ENCODE peak calls at places on chromosomes 3 and 15, in eight cellular contexts. D is GM12865, C is foreskin fibroblast, S is pancreas, U is uterus, I is fibroblast of lung, H is astrocyte of the spinal cord, P is colonic mucosa. B is an unnamed sample.

GRCh38 chr3:170307998-170308398 is 49.5 kb upstream of the SKIL start:
- DNase-seq in U (no peak), P (no peak), I (peak), C (peak), S (peak), D (no peak), H (peak), B (no peak)

GRCh38 chr3:119831941-119832371 is 50.1 kb downstream of the NR1I2 start:
- DNase-seq in H (peak), D (no peak), I (peak), U (no peak), C (peak), P (no peak), S (no peak), B (peak)

GRCh38 chr3:46990573-46991374 is 11.3 kb downstream of the NBEAL2 start:
- DNase-seq in U (no peak), P (no peak), D (peak), I (no peak), C (no peak), H (no peak), S (no peak), B (no peak)

GRCh38 chr3:160016972-160017371 is 28.3 kb downstream of the IL12A start:
- DNase-seq in D (peak), S (no peak), H (peak), C (peak), P (no peak), U (no peak), I (peak), B (no peak)

GRCh38 chr3:146326875-146327543 is 76.1 kb upstream of the PLSCR4 start:
- DNase-seq in S (peak), I (peak), U (peak), C (peak), H (peak), P (peak), D (no peak), B (peak)

GRCh38 chr15:62895139-62895866 is 147.2 kb upstream of the TPM1 start:
- DNase-seq in U (no peak), C (peak), I (peak), H (peak), P (no peak), D (no peak), S (no peak), B (no peak)

GRCh38 chr15:42218953-42219596 is 11.0 kb upstream of the VPS39 start:
- DNase-seq in H (no peak), D (no peak), C (no peak), P (no peak), S (no peak), I (no peak), U (no peak), B (no peak)

GRCh38 chr3:141410408-141410807 is 42.1 kb downstream of the ZBTB38 start:
- DNase-seq in P (peak), U (no peak), H (peak), C (peak), S (peak), D (peak), I (peak), B (no peak)

GRCh38 chr3:82761858-82762257 is 1000.4 kb upstream of the GBE1 start:
- DNase-seq in P (no peak), U (no peak), C (no peak), I (no peak), D (no peak), H (no peak), S (no peak), B (no peak)

GRCh38 chr3:120077726-120078125 is 16.5 kb downstream of the GSK3B start:
- DNase-seq in U (no peak), C (peak), D (no peak), H (no peak), I (no peak), P (no peak), S (no peak), B (peak)

GRCh38 chr3:4290272-4290893 is 12.8 kb upstream of the SETMAR start:
- DNase-seq in U (no peak), S (peak), D (peak), H (peak), P (peak), C (peak), I (peak), B (no peak)

GRCh38 chr15:49734831-49735508 is 114.1 kb downstream of the DTWD1 start:
- DNase-seq in I (no peak), D (no peak), C (no peak), P (no peak), S (peak), H (no peak), U (no peak), B (no peak)

GRCh38 chr3:124266517-124266916 is 274.6 kb upstream of the ROPN1 start:
- DNase-seq in S (no peak), P (no peak), I (no peak), U (no peak), D (no peak), H (no peak), C (no peak), B (no peak)

GRCh38 chr3:77102916-77103769 is 63.2 kb downstream of the ROBO2 start:
- DNase-seq in I (peak), U (no peak), C (peak), S (no peak), H (peak), P (no peak), D (no peak), B (peak)

GRCh38 chr15:40793216-40793989 is 13.5 kb upstream of the ZFYVE19 start:
- DNase-seq in P (peak), I (peak), H (peak), D (peak), S (peak), C (peak), U (no peak), B (peak)

GRCh38 chr3:95460274-95460673 is 1354.1 kb upstream of the EPHA6 start:
- DNase-seq in H (no peak), I (no peak), D (no peak), C (no peak), S (no peak), P (no peak), U (no peak), B (no peak)

GRCh38 chr3:179113903-179114302 is 34.3 kb upstream of the PIK3CA start:
- DNase-seq in P (no peak), D (no peak), I (peak), C (peak), U (no peak), H (peak), S (no peak), B (no peak)

GRCh38 chr3:15942462-15942861 is 144.7 kb upstream of the ANKRD28 start:
- DNase-seq in D (no peak), S (no peak), U (no peak), C (peak), H (no peak), I (no peak), P (no peak), B (no peak)

GRCh38 chr3:185766645-185767323 is 58.1 kb downstream of the IGF2BP2 start:
- DNase-seq in C (no peak), H (no peak), U (no peak), I (no peak), P (peak), S (no peak), D (peak), B (no peak)

GRCh38 chr15:66707310-66708160 is 5.5 kb downstream of the SMAD6 start:
- DNase-seq in P (peak), I (peak), H (peak), U (peak), C (peak), D (no peak), S (peak), B (no peak)

GRCh38 chr3:1092771-1093170 is at the start of gene CNTN6:
- DNase-seq in D (no peak), I (peak), P (no peak), H (peak), C (peak), U (no peak), S (no peak), B (no peak)

GRCh38 chr3:31670136-31670535 is 137.4 kb downstream of the STT3B start:
- DNase-seq in C (no peak), P (no peak), U (no peak), S (no peak), H (no peak), D (no peak), I (no peak), B (no peak)

GRCh38 chr15:101039461-101039860 is 120.3 kb downstream of the LRRK1 start:
- DNase-seq in H (peak), S (no peak), U (no peak), C (no peak), P (peak), D (no peak), I (peak), B (no peak)

GRCh38 chr3:177813322-177813721 is 616.0 kb upstream of the TBL1XR1 start:
- DNase-seq in P (no peak), H (peak), U (no peak), S (peak), C (no peak), D (no peak), I (peak), B (no peak)

GRCh38 chr3:196406806-196407470 is 25.3 kb downstream of the UBXN7 start:
- DNase-seq in S (no peak), P (no peak), U (no peak), C (peak), I (peak), H (peak), D (no peak), B (peak)

GRCh38 chr15:69757186-69757585 is 304.6 kb downstream of the RPLP1 start:
- DNase-seq in S (no peak), U (no peak), H (no peak), D (no peak), P (no peak), C (no peak), I (peak), B (no peak)

GRCh38 chr3:143634991-143635390 is 213.3 kb downstream of the SLC9A9 start:
- DNase-seq in P (peak), H (no peak), I (peak), C (no peak), D (no peak), U (no peak), S (peak), B (no peak)

GRCh38 chr3:72597756-72598195 is 250.5 kb downstream of the SHQ1 start:
- DNase-seq in I (peak), P (no peak), U (no peak), S (no peak), C (peak), D (no peak), H (no peak), B (no peak)

GRCh38 chr15:72220678-72221077 is 10.3 kb downstream of the PKM start:
- DNase-seq in H (no peak), S (no peak), C (no peak), D (no peak), U (no peak), P (no peak), I (peak), B (no peak)

GRCh38 chr15:55588818-55589122 is 625 bp upstream of the PYGO1 start:
- DNase-seq in H (no peak), D (no peak), S (no peak), P (no peak), C (no peak), U (no peak), I (no peak), B (no peak)

GRCh38 chr15:92122259-92122658 is 268.8 kb downstream of the SLCO3A1 start:
- DNase-seq in D (no peak), U (no peak), C (no peak), S (no peak), I (no peak), P (no peak), H (no peak), B (no peak)

GRCh38 chr15:92123848-92124631 is 269.6 kb upstream of the ST8SIA2 start:
- DNase-seq in I (no peak), C (no peak), U (no peak), S (no peak), H (no peak), P (no peak), D (no peak), B (no peak)

GRCh38 chr15:92128788-92129187 is 264.9 kb upstream of the ST8SIA2 start:
- DNase-seq in C (no peak), S (no peak), H (no peak), U (no peak), P (no peak), I (no peak), D (no peak), B (no peak)

GRCh38 chr15:92121047-92121446 is 267.5 kb downstream of the SLCO3A1 start:
- DNase-seq in I (no peak), D (no peak), S (no peak), P (no peak), C (no peak), U (no peak), H (no peak), B (no peak)

GRCh38 chr15:92124669-92125068 is 269.0 kb upstream of the ST8SIA2 start:
- DNase-seq in H (no peak), I (no peak), D (no peak), U (no peak), P (no peak), S (no peak), C (no peak), B (no peak)
- TF ChIP-seq CTCF in H (no peak), I (no peak), D (no peak), U (no peak), P (no peak), S (no peak), C (no peak), B (no peak)

GRCh38 chr15:74793135-74794028 is 11.5 kb downstream of the CSK start:
- DNase-seq in D (peak), P (no peak), S (no peak), H (peak), U (no peak), I (peak), C (no peak), B (no peak)
- TF ChIP-seq CTCF in D (peak), P (no peak), S (no peak), H (peak), U (no peak), I (peak), C (no peak), B (peak)

DNA sequence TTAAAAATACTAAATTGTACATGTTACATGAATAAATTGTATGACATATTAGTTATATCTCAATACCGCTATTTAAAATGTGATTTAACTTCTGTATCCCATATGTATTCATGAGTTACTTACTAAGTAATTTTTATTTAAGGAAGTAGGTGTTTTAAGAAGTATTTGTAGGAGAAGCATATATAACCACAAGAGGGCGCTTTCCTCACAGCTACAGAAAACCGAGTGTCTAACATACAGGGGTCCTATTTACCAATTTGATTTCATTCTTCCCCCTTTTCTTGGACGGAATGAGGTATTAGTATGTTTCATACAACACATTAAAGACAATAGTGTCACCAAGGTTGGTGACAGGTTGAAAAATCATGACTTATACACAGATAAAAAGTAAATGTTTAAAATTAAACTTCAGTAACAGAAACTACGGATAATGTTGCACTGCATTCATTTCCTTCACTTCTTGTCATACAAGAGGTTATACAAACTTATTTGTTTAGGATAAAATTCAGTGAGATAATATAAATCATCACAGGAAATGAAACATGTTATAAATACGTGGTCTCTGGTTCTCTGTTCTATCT is 253.6 kb downstream of the MAGI1 start:
- DNase-seq in P (no peak), S (no peak), H (peak), C (peak), D (peak), I (peak), U (no peak), B (peak)
- TF ChIP-seq CTCF in P (peak), S (peak), H (peak), C (peak), D (peak), I (peak), U (peak), B (peak)

GRCh38 chr15:87662575-87662974 is 594.0 kb downstream of the NTRK3 start:
- DNase-seq in D (no peak), P (no peak), H (no peak), S (no peak), C (no peak), I (no peak), U (no peak), B (no peak)

GRCh38 chr15:87661481-87661880 is 595.1 kb downstream of the NTRK3 start:
- DNase-seq in U (no peak), C (no peak), H (no peak), P (no peak), I (no peak), S (no peak), D (no peak), B (no peak)

GRCh38 chr15:87656373-87656772 is 600.2 kb downstream of the NTRK3 start:
- DNase-seq in S (no peak), P (no peak), U (no peak), I (no peak), C (no peak), H (no peak), D (no peak), B (no peak)

GRCh38 chr15:87661952-87662351 is 594.6 kb downstream of the NTRK3 start:
- DNase-seq in D (no peak), I (no peak), C (no peak), P (no peak), S (no peak), U (no peak), H (peak), B (no peak)

DNA sequence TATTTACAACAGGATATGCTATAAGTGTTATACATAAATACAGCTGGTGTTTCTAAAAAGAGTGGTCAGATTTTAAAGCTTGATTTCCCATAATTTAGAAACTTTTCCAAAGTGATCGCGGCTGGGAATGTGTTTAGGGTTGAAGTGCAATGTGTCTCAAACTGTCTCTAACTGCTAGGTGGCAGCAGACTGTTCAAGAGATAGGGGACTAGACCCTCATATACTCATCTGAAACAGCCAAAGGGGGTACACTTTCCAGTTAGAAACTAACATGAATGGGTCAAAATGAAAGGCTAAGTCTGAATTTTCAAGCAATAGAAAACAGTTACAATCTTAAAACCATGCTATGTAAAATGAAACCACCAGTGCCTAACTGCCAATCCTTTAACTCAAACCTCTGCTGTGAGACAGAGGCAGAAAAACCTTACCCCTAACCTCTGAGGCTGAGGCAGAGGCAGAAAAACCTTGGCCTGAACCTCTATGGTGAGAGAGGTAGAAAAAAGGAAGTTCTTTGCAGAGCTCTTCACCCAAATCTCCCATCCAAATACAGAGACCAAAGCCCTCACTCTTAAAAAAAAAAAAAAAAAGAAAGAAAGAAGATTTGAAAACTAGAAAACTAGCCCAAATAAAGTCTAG is 595.9 kb downstream of the NTRK3 start:
- DNase-seq in I (no peak), D (no peak), P (no peak), C (no peak), S (no peak), U (no peak), H (no peak), B (no peak)
- TF ChIP-seq CTCF in I (no peak), D (no peak), P (no peak), C (no peak), S (no peak), U (no peak), H (peak), B (no peak)

GRCh38 chr3:127692501-127693335 is 20.0 kb downstream of the ABTB1 start:
- DNase-seq in D (no peak), C (no peak), S (no peak), P (no peak), U (no peak), H (no peak), I (no peak), B (no peak)

GRCh38 chr3:127697531-127698240 is 24.9 kb downstream of the ABTB1 start:
- DNase-seq in I (peak), S (peak), D (peak), P (peak), H (peak), C (peak), U (peak), B (peak)

GRCh38 chr3:127693336-127693843 is 20.6 kb downstream of the ABTB1 start:
- DNase-seq in D (no peak), U (no peak), I (no peak), P (no peak), S (no peak), H (no peak), C (no peak), B (no peak)

GRCh38 chr3:127691974-127692373 is 19.2 kb downstream of the ABTB1 start:
- DNase-seq in C (no peak), P (no peak), U (no peak), D (no peak), S (no peak), I (no peak), H (no peak), B (no peak)

GRCh38 chr3:127694467-127695215 is 21.9 kb downstream of the ABTB1 start:
- DNase-seq in I (peak), H (peak), D (peak), C (peak), P (peak), U (no peak), S (peak), B (no peak)
- TF ChIP-seq CTCF in I (peak), H (peak), D (peak), C (peak), P (no peak), U (no peak), S (peak), B (peak)

GRCh38 chr15:61871926-61872522 is 188.2 kb downstream of the VPS13C start:
- DNase-seq in C (peak), P (no peak), U (no peak), I (peak), H (peak), S (no peak), D (peak), B (no peak)
- TF ChIP-seq CTCF in C (peak), P (peak), U (peak), I (no peak), H (peak), S (peak), D (peak), B (peak)

DNA sequence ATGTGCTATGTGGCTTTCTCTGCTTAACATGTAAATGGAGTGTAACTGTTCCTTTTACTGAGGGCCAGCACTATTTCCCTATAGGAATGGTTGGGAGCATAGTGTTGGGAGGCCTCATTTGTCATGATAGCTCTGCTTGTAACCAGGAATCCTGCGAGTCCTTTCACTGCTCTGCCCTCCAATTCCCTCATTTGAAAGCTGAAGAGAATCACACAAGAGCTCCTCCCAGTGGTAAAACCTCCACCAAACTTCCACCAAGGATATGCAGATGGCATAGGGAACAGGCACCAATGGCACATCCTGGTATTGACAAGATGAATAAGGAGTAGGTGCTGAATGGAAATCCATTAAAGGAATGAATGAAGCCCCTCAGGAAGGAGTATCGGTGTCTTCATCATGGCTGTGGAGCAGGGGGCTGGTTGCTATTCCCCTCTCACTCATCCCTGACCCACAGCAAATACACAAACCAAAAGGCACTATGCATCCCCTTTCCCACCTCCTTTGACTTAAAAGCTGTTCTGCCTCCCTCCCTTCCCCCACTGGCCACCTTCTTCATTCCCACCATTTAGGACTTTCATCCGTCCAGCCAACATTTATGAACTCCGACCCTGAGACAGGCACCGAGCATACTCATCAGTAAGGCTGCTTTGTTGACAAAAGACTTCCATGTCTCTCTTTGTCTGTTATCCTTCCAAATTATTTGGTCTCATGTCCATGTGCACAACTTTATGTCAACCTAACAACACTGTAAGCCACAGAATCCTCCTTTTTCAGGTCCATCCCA is 560.8 kb downstream of the FOXP1 start:
- DNase-seq in C (no peak), I (peak), D (no peak), U (no peak), S (no peak), P (no peak), H (peak), B (no peak)
- TF ChIP-seq CTCF in C (no peak), I (peak), D (no peak), U (no peak), S (no peak), P (no peak), H (peak), B (peak)